ENCODE peak calls at places on chromosomes 13 and 19, in ten cellular contexts. One of them, this sample, is unnamed.

GRCh38 chr13:52371736-52372247 is 34.2 kb downstream of the THSD1 start:
- DNase-seq in CD8-positive, alpha-beta T cell: no peak
- DNase-seq in nucleus accumbens: no peak
- DNase-seq in WTC11: no peak
- DNase-seq in stimulated activated CD8-positive, alpha-beta memory T cell treated with anti-CD3 and anti-CD28 coated beads, Interleukin-7, amount 100 ng/mL, for 1 hour: no peak
- DNase-seq in Peyer's patch: no peak
- DNase-seq in C1 segment of cervical spinal cord: no peak
- DNase-seq in T-cell: no peak
- DNase-seq in ecto neural progenitor cell: no peak
- DNase-seq in gastrocnemius medialis: no peak
- DNase-seq in this sample: peak

GRCh38 chr13:101382701-101383100 is 33.6 kb downstream of the NALCN start:
- DNase-seq in CD8-positive, alpha-beta T cell: no peak
- DNase-seq in nucleus accumbens: no peak
- DNase-seq in WTC11: no peak
- DNase-seq in stimulated activated CD8-positive, alpha-beta memory T cell treated with anti-CD3 and anti-CD28 coated beads, Interleukin-7, amount 100 ng/mL, for 1 hour: no peak
- DNase-seq in Peyer's patch: no peak
- DNase-seq in C1 segment of cervical spinal cord: no peak
- DNase-seq in T-cell: no peak
- DNase-seq in ecto neural progenitor cell: no peak
- DNase-seq in gastrocnemius medialis: no peak
- DNase-seq in this sample: no peak

GRCh38 chr13:24112791-24113190 is 47.7 kb upstream of the SPATA13 start:
- DNase-seq in CD8-positive, alpha-beta T cell: no peak
- DNase-seq in nucleus accumbens: no peak
- DNase-seq in WTC11: no peak
- DNase-seq in stimulated activated CD8-positive, alpha-beta memory T cell treated with anti-CD3 and anti-CD28 coated beads, Interleukin-7, amount 100 ng/mL, for 1 hour: no peak
- DNase-seq in Peyer's patch: no peak
- DNase-seq in C1 segment of cervical spinal cord: no peak
- DNase-seq in T-cell: no peak
- DNase-seq in ecto neural progenitor cell: no peak
- DNase-seq in gastrocnemius medialis: no peak
- DNase-seq in this sample: no peak

GRCh38 chr13:32427852-32428580 is at the start of gene N4BP2L1:
- DNase-seq in CD8-positive, alpha-beta T cell: peak
- DNase-seq in nucleus accumbens: peak
- DNase-seq in WTC11: peak
- DNase-seq in stimulated activated CD8-positive, alpha-beta memory T cell treated with anti-CD3 and anti-CD28 coated beads, Interleukin-7, amount 100 ng/mL, for 1 hour: peak
- DNase-seq in Peyer's patch: peak
- DNase-seq in C1 segment of cervical spinal cord: peak
- DNase-seq in T-cell: peak
- DNase-seq in ecto neural progenitor cell: peak
- DNase-seq in gastrocnemius medialis: peak
- DNase-seq in this sample: peak

GRCh38 chr13:77459616-77460015 is 75.9 kb upstream of the SCEL start:
- DNase-seq in CD8-positive, alpha-beta T cell: no peak
- DNase-seq in nucleus accumbens: no peak
- DNase-seq in WTC11: no peak
- DNase-seq in stimulated activated CD8-positive, alpha-beta memory T cell treated with anti-CD3 and anti-CD28 coated beads, Interleukin-7, amount 100 ng/mL, for 1 hour: no peak
- DNase-seq in Peyer's patch: no peak
- DNase-seq in C1 segment of cervical spinal cord: no peak
- DNase-seq in T-cell: no peak
- DNase-seq in ecto neural progenitor cell: no peak
- DNase-seq in gastrocnemius medialis: no peak
- DNase-seq in this sample: no peak

GRCh38 chr13:77105051-77105450 is 78.1 kb upstream of the FBXL3 start:
- DNase-seq in CD8-positive, alpha-beta T cell: no peak
- DNase-seq in nucleus accumbens: no peak
- DNase-seq in WTC11: no peak
- DNase-seq in stimulated activated CD8-positive, alpha-beta memory T cell treated with anti-CD3 and anti-CD28 coated beads, Interleukin-7, amount 100 ng/mL, for 1 hour: no peak
- DNase-seq in Peyer's patch: no peak
- DNase-seq in C1 segment of cervical spinal cord: no peak
- DNase-seq in T-cell: no peak
- DNase-seq in ecto neural progenitor cell: no peak
- DNase-seq in gastrocnemius medialis: no peak
- DNase-seq in this sample: no peak

GRCh38 chr19:30718728-30719127 is 346.5 kb downstream of the ZNF536 start:
- DNase-seq in CD8-positive, alpha-beta T cell: no peak
- DNase-seq in nucleus accumbens: no peak
- DNase-seq in WTC11: no peak
- DNase-seq in stimulated activated CD8-positive, alpha-beta memory T cell treated with anti-CD3 and anti-CD28 coated beads, Interleukin-7, amount 100 ng/mL, for 1 hour: no peak
- DNase-seq in Peyer's patch: no peak
- DNase-seq in C1 segment of cervical spinal cord: no peak
- DNase-seq in T-cell: no peak
- DNase-seq in ecto neural progenitor cell: no peak
- DNase-seq in gastrocnemius medialis: no peak
- DNase-seq in this sample: peak

GRCh38 chr13:105159794-105160193 is 1375.7 kb downstream of the EFNB2 start:
- DNase-seq in CD8-positive, alpha-beta T cell: no peak
- DNase-seq in nucleus accumbens: no peak
- DNase-seq in WTC11: no peak
- DNase-seq in stimulated activated CD8-positive, alpha-beta memory T cell treated with anti-CD3 and anti-CD28 coated beads, Interleukin-7, amount 100 ng/mL, for 1 hour: no peak
- DNase-seq in Peyer's patch: no peak
- DNase-seq in C1 segment of cervical spinal cord: no peak
- DNase-seq in T-cell: no peak
- DNase-seq in ecto neural progenitor cell: no peak
- DNase-seq in gastrocnemius medialis: no peak
- DNase-seq in this sample: no peak

GRCh38 chr13:23579072-23579885 is 9.1 kb downstream of the TNFRSF19 start:
- DNase-seq in CD8-positive, alpha-beta T cell: peak
- DNase-seq in nucleus accumbens: peak
- DNase-seq in WTC11: peak
- DNase-seq in stimulated activated CD8-positive, alpha-beta memory T cell treated with anti-CD3 and anti-CD28 coated beads, Interleukin-7, amount 100 ng/mL, for 1 hour: peak
- DNase-seq in Peyer's patch: peak
- DNase-seq in C1 segment of cervical spinal cord: peak
- DNase-seq in T-cell: peak
- DNase-seq in ecto neural progenitor cell: peak
- DNase-seq in gastrocnemius medialis: peak
- DNase-seq in this sample: peak

GRCh38 chr13:106882222-106882621 is 314.3 kb upstream of the ARGLU1 start:
- DNase-seq in CD8-positive, alpha-beta T cell: no peak
- DNase-seq in nucleus accumbens: no peak
- DNase-seq in WTC11: no peak
- DNase-seq in stimulated activated CD8-positive, alpha-beta memory T cell treated with anti-CD3 and anti-CD28 coated beads, Interleukin-7, amount 100 ng/mL, for 1 hour: no peak
- DNase-seq in Peyer's patch: no peak
- DNase-seq in C1 segment of cervical spinal cord: no peak
- DNase-seq in T-cell: no peak
- DNase-seq in ecto neural progenitor cell: peak
- DNase-seq in gastrocnemius medialis: no peak
- DNase-seq in this sample: no peak

GRCh38 chr13:80671773-80672172 is 330.8 kb upstream of the SPRY2 start:
- DNase-seq in CD8-positive, alpha-beta T cell: no peak
- DNase-seq in nucleus accumbens: no peak
- DNase-seq in WTC11: no peak
- DNase-seq in stimulated activated CD8-positive, alpha-beta memory T cell treated with anti-CD3 and anti-CD28 coated beads, Interleukin-7, amount 100 ng/mL, for 1 hour: no peak
- DNase-seq in Peyer's patch: no peak
- DNase-seq in C1 segment of cervical spinal cord: no peak
- DNase-seq in T-cell: no peak
- DNase-seq in ecto neural progenitor cell: no peak
- DNase-seq in gastrocnemius medialis: no peak
- DNase-seq in this sample: no peak

GRCh38 chr19:35797663-35798062 is 15.0 kb downstream of the PRODH2 start:
- DNase-seq in CD8-positive, alpha-beta T cell: no peak
- DNase-seq in nucleus accumbens: no peak
- DNase-seq in WTC11: peak
- DNase-seq in stimulated activated CD8-positive, alpha-beta memory T cell treated with anti-CD3 and anti-CD28 coated beads, Interleukin-7, amount 100 ng/mL, for 1 hour: no peak
- DNase-seq in Peyer's patch: no peak
- DNase-seq in C1 segment of cervical spinal cord: no peak
- DNase-seq in T-cell: no peak
- DNase-seq in ecto neural progenitor cell: no peak
- DNase-seq in gastrocnemius medialis: no peak
- DNase-seq in this sample: no peak

GRCh38 chr19:18156841-18157464 is 4.0 kb downstream of the PIK3R2 start:
- DNase-seq in CD8-positive, alpha-beta T cell: no peak
- DNase-seq in nucleus accumbens: peak
- DNase-seq in WTC11: no peak
- DNase-seq in stimulated activated CD8-positive, alpha-beta memory T cell treated with anti-CD3 and anti-CD28 coated beads, Interleukin-7, amount 100 ng/mL, for 1 hour: no peak
- DNase-seq in Peyer's patch: no peak
- DNase-seq in C1 segment of cervical spinal cord: peak
- DNase-seq in T-cell: no peak
- DNase-seq in ecto neural progenitor cell: no peak
- DNase-seq in gastrocnemius medialis: no peak
- DNase-seq in this sample: peak

GRCh38 chr19:49560358-49560900 is 19.9 kb downstream of the NOSIP start:
- DNase-seq in CD8-positive, alpha-beta T cell: no peak
- DNase-seq in nucleus accumbens: peak
- DNase-seq in WTC11: no peak
- DNase-seq in stimulated activated CD8-positive, alpha-beta memory T cell treated with anti-CD3 and anti-CD28 coated beads, Interleukin-7, amount 100 ng/mL, for 1 hour: no peak
- DNase-seq in Peyer's patch: peak
- DNase-seq in C1 segment of cervical spinal cord: peak
- DNase-seq in T-cell: peak
- DNase-seq in ecto neural progenitor cell: no peak
- DNase-seq in gastrocnemius medialis: peak
- DNase-seq in this sample: no peak

GRCh38 chr13:41960195-41960699 is 662 bp downstream of the VWA8 start:
- DNase-seq in CD8-positive, alpha-beta T cell: no peak
- DNase-seq in nucleus accumbens: no peak
- DNase-seq in WTC11: no peak
- DNase-seq in stimulated activated CD8-positive, alpha-beta memory T cell treated with anti-CD3 and anti-CD28 coated beads, Interleukin-7, amount 100 ng/mL, for 1 hour: no peak
- DNase-seq in Peyer's patch: no peak
- DNase-seq in C1 segment of cervical spinal cord: no peak
- DNase-seq in T-cell: no peak
- DNase-seq in ecto neural progenitor cell: peak
- DNase-seq in gastrocnemius medialis: peak
- DNase-seq in this sample: no peak

GRCh38 chr13:21330126-21330861 is 128.8 kb downstream of the ZDHHC20 start:
- DNase-seq in CD8-positive, alpha-beta T cell: no peak
- DNase-seq in nucleus accumbens: no peak
- DNase-seq in WTC11: no peak
- DNase-seq in stimulated activated CD8-positive, alpha-beta memory T cell treated with anti-CD3 and anti-CD28 coated beads, Interleukin-7, amount 100 ng/mL, for 1 hour: no peak
- DNase-seq in Peyer's patch: no peak
- DNase-seq in C1 segment of cervical spinal cord: no peak
- DNase-seq in T-cell: no peak
- DNase-seq in ecto neural progenitor cell: no peak
- DNase-seq in gastrocnemius medialis: no peak
- DNase-seq in this sample: no peak